ENCODE peak calls at places on chromosomes 12 and 14, in ten cellular contexts. O is GM23338; M is prostate gland; Z is HCT116; V is progenitor cell of endocrine pancreas; X is activated naive CD4-positive, alpha-beta T cell treated with Interleukin-2 at 50 U/mL for 16 hours; J is lower lobe of right lung; C is iPS-NIHi11; H is WTC11; I is Daoy. S is an unnamed sample.

GRCh38 chr12:54560374-54560858 is 11.0 kb downstream of the PDE1B start:
- DNase-seq in O (peak; percentile 97), M (peak; percentile 73), Z (peak; percentile 21), V (peak; percentile 56), X (peak; percentile 85), J (peak; percentile 96), C (peak; percentile 98), H (peak; percentile 91), I (peak; percentile 94), S (peak; percentile 8)

GRCh38 chr12:78271546-78271945 is 440.9 kb downstream of the NAV3 start:
- DNase-seq in O (no peak), M (no peak), Z (no peak), V (no peak), X (no peak), J (no peak), C (no peak), H (no peak), I (no peak), S (no peak)

GRCh38 chr12:57848208-57848607 is 1.7 kb upstream of the CTDSP2 start:
- DNase-seq in O (no peak), M (no peak), Z (no peak), V (no peak), X (no peak), J (no peak), C (no peak), H (no peak), I (no peak), S (no peak)

GRCh38 chr14:75578786-75579781 is 664 bp downstream of the FLVCR2 start:
- DNase-seq in O (no peak), M (peak; percentile 46), Z (no peak), V (peak; percentile 10), X (no peak), J (peak; percentile 52), C (peak; percentile 53), H (peak; percentile 19), I (no peak), S (no peak)

GRCh38 chr12:23564454-23564853 is 385.0 kb downstream of the SOX5 start:
- DNase-seq in O (no peak), M (no peak), Z (no peak), V (no peak), X (no peak), J (no peak), C (no peak), H (no peak), I (no peak), S (no peak)

GRCh38 chr12:53971686-53972085 is 1.2 kb upstream of the HOXC11 start:
- DNase-seq in O (no peak), M (no peak), Z (no peak), V (no peak), X (no peak), J (no peak), C (no peak), H (no peak), I (no peak), S (no peak)

GRCh38 chr12:78403136-78403535 is 461.4 kb upstream of the SYT1 start:
- DNase-seq in O (no peak), M (no peak), Z (no peak), V (no peak), X (no peak), J (no peak), C (no peak), H (no peak), I (peak; percentile 43), S (no peak)

GRCh38 chr14:70359076-70359424 is 433 bp downstream of the COX16 start:
- DNase-seq in O (no peak), M (no peak), Z (no peak), V (no peak), X (no peak), J (no peak), C (no peak), H (no peak), I (no peak), S (peak; percentile 41)